ENCODE peak calls at places on chromosomes 12 and 14, in five cellular contexts. Q is GDM1, W is NCI-H345, Z is HuH-7.5, I is D721Med. G is an unnamed sample.

GRCh38 chr12:41014643-41015020 is 173.5 kb upstream of the PDZRN4 start:
- DNase-seq in Q (no peak), W (no peak), I (no peak), Z (no peak), G (no peak)

GRCh38 chr12:5140190-5140589 is 96.5 kb downstream of the KCNA5 start:
- DNase-seq in Q (no peak), Z (no peak), I (no peak), W (no peak), G (no peak)

GRCh38 chr14:100577986-100578431 is 9.2 kb downstream of the BEGAIN start:
- DNase-seq in Z (no peak), Q (no peak), I (no peak), W (no peak), G (no peak)

GRCh38 chr14:100734031-100734990 is 7.6 kb downstream of the DLK1 start:
- DNase-seq in W (no peak), Q (no peak), Z (no peak), I (peak; percentile 12), G (no peak)

GRCh38 chr14:105058521-105059034 is 6.7 kb downstream of the GPR132 start:
- DNase-seq in I (no peak), Z (no peak), W (no peak), Q (no peak), G (no peak)

GRCh38 chr14:59998575-59998974 is 78.6 kb downstream of the LRRC9 start:
- DNase-seq in W (no peak), Q (no peak), I (no peak), Z (no peak), G (no peak)

GRCh38 chr14:59332727-59333126 is 132.5 kb downstream of the GPR135 start:
- DNase-seq in Z (no peak), Q (no peak), W (no peak), I (no peak), G (no peak)

GRCh38 chr12:1629338-1630080 is 478 bp downstream of the WNT5B start:
- DNase-seq in Z (peak; percentile 63), Q (no peak), W (peak; percentile 31), I (no peak), G (peak; percentile 4)

GRCh38 chr14:35333797-35334743 is 41.9 kb downstream of the PSMA6 start:
- DNase-seq in W (no peak), Z (no peak), I (no peak), Q (no peak), G (no peak)

GRCh38 chr12:6323340-6323994 is 13.0 kb downstream of the PLEKHG6 start:
- DNase-seq in W (peak; percentile 72), I (no peak), Z (peak; percentile 84), Q (peak; percentile 55), G (peak; percentile 72)

GRCh38 chr14:93042968-93043940 is 72.5 kb downstream of the ITPK1 start:
- DNase-seq in Q (no peak), Z (peak; percentile 70), I (peak; percentile 93), W (no peak), G (no peak)

GRCh38 chr12:96108321-96108720 is 72.9 kb upstream of the LTA4H start:
- DNase-seq in Z (no peak), I (no peak), W (no peak), Q (peak; percentile 85), G (no peak)

GRCh38 chr14:89078021-89078676 is 253.7 kb downstream of the TTC8 start:
- DNase-seq in W (no peak), Q (no peak), I (no peak), Z (no peak), G (no peak)

GRCh38 chr12:118742426-118742825 is 238.9 kb upstream of the SRRM4 start:
- DNase-seq in Q (no peak), Z (no peak), I (no peak), W (no peak), G (no peak)

GRCh38 chr12:3761116-3761770 is 8.3 kb upstream of the CRACR2A start:
- DNase-seq in W (no peak), Z (no peak), I (no peak), Q (no peak), G (no peak)

GRCh38 chr12:130680451-130680990 is 35.6 kb downstream of the RIMBP2 start:
- DNase-seq in Z (no peak), I (no peak), Q (no peak), W (no peak), G (no peak)

GRCh38 chr14:73815849-73816816 is 35.5 kb upstream of the PTGR2 start:
- DNase-seq in Z (no peak), W (no peak), Q (no peak), I (no peak), G (no peak)

GRCh38 chr14:63770187-63770807 is 42.4 kb upstream of the SGPP1 start:
- DNase-seq in Z (peak; percentile 22), W (peak; percentile 2), Q (peak; percentile 33), I (no peak), G (no peak)

GRCh38 chr12:57695770-57696432 is 2.0 kb downstream of the OS9 start:
- DNase-seq in I (no peak), W (no peak), Q (no peak), Z (no peak), G (no peak)

GRCh38 chr12:124747426-124748161 is 116.1 kb downstream of the SCARB1 start:
- DNase-seq in I (no peak), Z (no peak), W (no peak), Q (no peak), G (no peak)

GRCh38 chr14:24095196-24096068 is 1.3 kb downstream of the PCK2 start:
- DNase-seq in W (no peak), Q (peak; percentile 77), Z (peak; percentile 86), I (no peak), G (no peak)

GRCh38 chr14:21268612-21269251 is 510 bp downstream of the HNRNPC start:
- DNase-seq in W (peak; percentile 49), Q (no peak), Z (no peak), I (no peak), G (peak; percentile 41)

GRCh38 chr14:23513005-23513412 is 38.6 kb downstream of the ZFHX2 start:
- DNase-seq in Z (no peak), Q (no peak), W (no peak), I (no peak), G (peak; percentile 63)

GRCh38 chr12:88969127-88969526 is 383.2 kb downstream of the DUSP6 start:
- DNase-seq in W (no peak), Z (no peak), I (no peak), Q (no peak), G (no peak)

GRCh38 chr14:74816124-74816523 is 53.0 kb downstream of the YLPM1 start:
- DNase-seq in W (no peak), Q (no peak), I (no peak), Z (no peak), G (no peak)

GRCh38 chr12:53194973-53195372 is 12.1 kb downstream of the ITGB7 start:
- DNase-seq in I (no peak), W (no peak), Q (no peak), Z (no peak), G (no peak)

GRCh38 chr12:38783304-38783703 is 122.1 kb downstream of the CPNE8 start:
- DNase-seq in Q (no peak), Z (no peak), I (no peak), W (no peak), G (no peak)

GRCh38 chr12:65603428-65604351 is 220.6 kb upstream of the HMGA2 start:
- DNase-seq in Q (no peak), I (no peak), W (no peak), Z (no peak), G (no peak)

GRCh38 chr14:59464651-59465569 is at the start of gene GPR135:
- DNase-seq in Q (no peak), Z (peak; percentile 58), W (peak; percentile 68), I (peak; percentile 31), G (no peak)